ENCODE peak calls at places on chromosomes 11 and 22, in four cellular contexts. A, G, Z and T are unnamed samples.
A peak's percentile ranks its signal among the peaks of the same experiment; 100 is the strongest.

GRCh38 chr11:72700026-72700610 is 25.9 kb upstream of the PDE2A start:
- DNase-seq in A (peak; percentile 53), G (no peak), Z (no peak), T (peak; percentile 42)

GRCh38 chr22:25110596-25110845 is 89.1 kb upstream of the CRYBB3 start:
- DNase-seq in A (no peak), G (no peak), Z (no peak), T (no peak)

GRCh38 chr11:102237096-102237735 is 80.1 kb upstream of the BIRC3 start:
- DNase-seq in A (peak; percentile 56), G (no peak), Z (no peak), T (no peak)

GRCh38 chr11:70317576-70318305 is 47.3 kb downstream of the PPFIA1 start:
- DNase-seq in A (no peak), G (no peak), Z (no peak), T (no peak)

GRCh38 chr22:43408009-43408408 is 3.8 kb upstream of the MPPED1 start:
- DNase-seq in A (no peak), G (no peak), Z (no peak), T (no peak)

GRCh38 chr11:70501026-70501901 is 102.9 kb downstream of the CTTN start:
- DNase-seq in A (no peak), G (no peak), Z (no peak), T (no peak)

GRCh38 chr11:116175707-116176106 is 597.1 kb downstream of the BUD13 start:
- DNase-seq in A (no peak), G (no peak), Z (no peak), T (no peak)

GRCh38 chr11:96391698-96392307 is 2.0 kb downstream of the JRKL start:
- DNase-seq in A (peak; percentile 18), G (no peak), Z (no peak), T (peak; percentile 7)